ENCODE peak calls at places on chromosomes 11 and 22, in five cellular contexts. One of them, this sample, is unnamed.

GRCh38 chr11:34754171-34754823 is 133.4 kb downstream of the EHF start:
- DNase-seq in fibroblast of the aortic adventitia: peak; percentile 12
- DNase-seq in body of pancreas: no peak
- DNase-seq in A549: no peak
- DNase-seq in IMR-90: no peak
- DNase-seq in this sample: no peak

GRCh38 chr11:130145975-130146776 is 13.4 kb upstream of the ST14 start:
- DNase-seq in body of pancreas: peak; percentile 63
- DNase-seq in fibroblast of the aortic adventitia: no peak
- DNase-seq in A549: peak; percentile 54
- DNase-seq in IMR-90: no peak
- DNase-seq in this sample: no peak

GRCh38 chr11:28383471-28383870 is 275.3 kb downstream of the METTL15 start:
- DNase-seq in fibroblast of the aortic adventitia: peak; percentile 32
- DNase-seq in IMR-90: peak; percentile 62
- DNase-seq in A549: no peak
- DNase-seq in body of pancreas: no peak
- DNase-seq in this sample: no peak

GRCh38 chr11:65880844-65881421 is 1.3 kb downstream of the CTSW start:
- DNase-seq in IMR-90: no peak
- DNase-seq in body of pancreas: no peak
- DNase-seq in fibroblast of the aortic adventitia: no peak
- DNase-seq in A549: no peak
- DNase-seq in this sample: no peak

GRCh38 chr11:2527621-2528291 is 82.9 kb downstream of the KCNQ1 start:
- DNase-seq in IMR-90: no peak
- DNase-seq in body of pancreas: peak; percentile 10
- DNase-seq in A549: no peak
- DNase-seq in fibroblast of the aortic adventitia: no peak
- DNase-seq in this sample: no peak

GRCh38 chr11:74566386-74566960 is 25.9 kb upstream of the POLD3 start:
- DNase-seq in fibroblast of the aortic adventitia: no peak
- DNase-seq in A549: no peak
- DNase-seq in IMR-90: no peak
- DNase-seq in body of pancreas: peak; percentile 38
- DNase-seq in this sample: no peak

GRCh38 chr11:72589802-72590761 is 84.1 kb downstream of the PDE2A start:
- DNase-seq in fibroblast of the aortic adventitia: peak; percentile 16
- DNase-seq in body of pancreas: peak; percentile 57
- DNase-seq in A549: peak; percentile 73
- DNase-seq in IMR-90: no peak
- DNase-seq in this sample: no peak

GRCh38 chr11:73995247-73995646 is 12.6 kb upstream of the UCP2 start:
- DNase-seq in body of pancreas: no peak
- DNase-seq in fibroblast of the aortic adventitia: no peak
- DNase-seq in A549: no peak
- DNase-seq in IMR-90: peak; percentile 16
- DNase-seq in this sample: no peak

GRCh38 chr11:17579451-17579850 is 32.4 kb downstream of the OTOG start:
- DNase-seq in body of pancreas: no peak
- DNase-seq in IMR-90: no peak
- DNase-seq in A549: no peak
- DNase-seq in fibroblast of the aortic adventitia: no peak
- DNase-seq in this sample: no peak

GRCh38 chr11:1760351-1761109 is 3.2 kb downstream of the CTSD start:
- DNase-seq in A549: no peak
- DNase-seq in body of pancreas: peak; percentile 49
- DNase-seq in IMR-90: peak; percentile 52
- DNase-seq in fibroblast of the aortic adventitia: no peak
- DNase-seq in this sample: no peak

GRCh38 chr11:79042824-79043223 is 398.0 kb downstream of the TENM4 start:
- DNase-seq in IMR-90: no peak
- DNase-seq in fibroblast of the aortic adventitia: no peak
- DNase-seq in body of pancreas: no peak
- DNase-seq in A549: no peak
- DNase-seq in this sample: no peak

GRCh38 chr22:50287731-50288130 is 17.6 kb upstream of the MAPK11 start:
- DNase-seq in body of pancreas: no peak
- DNase-seq in IMR-90: no peak
- DNase-seq in A549: no peak
- DNase-seq in fibroblast of the aortic adventitia: no peak
- DNase-seq in this sample: no peak

GRCh38 chr11:3992964-3993363 is 101.6 kb upstream of the RRM1 start:
- DNase-seq in body of pancreas: no peak
- DNase-seq in fibroblast of the aortic adventitia: no peak
- DNase-seq in A549: no peak
- DNase-seq in IMR-90: no peak
- DNase-seq in this sample: no peak

GRCh38 chr11:72293391-72293790 is 49.4 kb upstream of the PHOX2A start:
- DNase-seq in body of pancreas: no peak
- DNase-seq in fibroblast of the aortic adventitia: no peak
- DNase-seq in IMR-90: no peak
- DNase-seq in A549: no peak
- DNase-seq in this sample: no peak

GRCh38 chr22:36221799-36222751 is 17.3 kb downstream of the APOL2 start:
- DNase-seq in IMR-90: no peak
- DNase-seq in body of pancreas: peak; percentile 49
- DNase-seq in A549: peak; percentile 39
- DNase-seq in fibroblast of the aortic adventitia: peak; percentile 68
- DNase-seq in this sample: no peak

GRCh38 chr11:61733120-61733978 is 19.1 kb upstream of the MYRF start:
- DNase-seq in IMR-90: peak; percentile 80
- DNase-seq in body of pancreas: peak; percentile 89
- DNase-seq in fibroblast of the aortic adventitia: peak; percentile 85
- DNase-seq in A549: peak; percentile 81
- DNase-seq in this sample: peak; percentile 59

GRCh38 chr11:72422414-72422813 is 11.9 kb downstream of the CLPB start:
- DNase-seq in body of pancreas: no peak
- DNase-seq in A549: no peak
- DNase-seq in IMR-90: no peak
- DNase-seq in fibroblast of the aortic adventitia: no peak
- DNase-seq in this sample: no peak

GRCh38 chr22:39234157-39234793 is 10.5 kb downstream of the PDGFB start:
- DNase-seq in body of pancreas: no peak
- DNase-seq in IMR-90: no peak
- DNase-seq in fibroblast of the aortic adventitia: no peak
- DNase-seq in A549: no peak
- DNase-seq in this sample: no peak

GRCh38 chr11:130369713-130370112 is 55.0 kb upstream of the ZBTB44 start:
- DNase-seq in fibroblast of the aortic adventitia: no peak
- DNase-seq in A549: no peak
- DNase-seq in body of pancreas: no peak
- DNase-seq in IMR-90: no peak
- DNase-seq in this sample: no peak

GRCh38 chr22:38051900-38052862 is 5.0 kb upstream of the PICK1 start:
- DNase-seq in IMR-90: peak; percentile 65
- DNase-seq in A549: peak; percentile 75
- DNase-seq in fibroblast of the aortic adventitia: peak; percentile 72
- DNase-seq in body of pancreas: peak; percentile 83
- DNase-seq in this sample: peak; percentile 44

GRCh38 chr11:69299572-69299971 is 5.6 kb downstream of the MYEOV start:
- DNase-seq in fibroblast of the aortic adventitia: no peak
- DNase-seq in A549: no peak
- DNase-seq in body of pancreas: peak; percentile 10
- DNase-seq in IMR-90: no peak
- DNase-seq in this sample: no peak

GRCh38 chr11:3001496-3001895 is 9.4 kb upstream of the NAP1L4 start:
- DNase-seq in A549: no peak
- DNase-seq in fibroblast of the aortic adventitia: no peak
- DNase-seq in body of pancreas: no peak
- DNase-seq in IMR-90: no peak
- DNase-seq in this sample: no peak

GRCh38 chr11:20608938-20609337 is 9.5 kb downstream of the SLC6A5 start:
- DNase-seq in IMR-90: no peak
- DNase-seq in fibroblast of the aortic adventitia: no peak
- DNase-seq in body of pancreas: no peak
- DNase-seq in A549: no peak
- DNase-seq in this sample: no peak

GRCh38 chr22:40680819-40681183 is 1.5 kb downstream of the MCHR1 start:
- DNase-seq in A549: no peak
- DNase-seq in body of pancreas: no peak
- DNase-seq in IMR-90: no peak
- DNase-seq in fibroblast of the aortic adventitia: no peak
- DNase-seq in this sample: no peak

GRCh38 chr11:72696866-72697428 is 22.7 kb upstream of the PDE2A start:
- DNase-seq in body of pancreas: no peak
- DNase-seq in IMR-90: no peak
- DNase-seq in fibroblast of the aortic adventitia: no peak
- DNase-seq in A549: no peak
- DNase-seq in this sample: no peak

GRCh38 chr11:93770160-93770559 is 13.9 kb upstream of the MED17 start:
- DNase-seq in fibroblast of the aortic adventitia: no peak
- DNase-seq in A549: no peak
- DNase-seq in body of pancreas: no peak
- DNase-seq in IMR-90: no peak
- DNase-seq in this sample: no peak

GRCh38 chr11:8310743-8311298 is 47.1 kb upstream of the LMO1 start:
- DNase-seq in body of pancreas: no peak
- DNase-seq in fibroblast of the aortic adventitia: no peak
- DNase-seq in A549: no peak
- DNase-seq in IMR-90: no peak
- DNase-seq in this sample: no peak

GRCh38 chr11:8307601-8308000 is 43.9 kb upstream of the LMO1 start:
- DNase-seq in body of pancreas: no peak
- DNase-seq in fibroblast of the aortic adventitia: no peak
- DNase-seq in IMR-90: no peak
- DNase-seq in A549: no peak
- DNase-seq in this sample: no peak

GRCh38 chr11:8311366-8311765 is 47.7 kb upstream of the LMO1 start:
- DNase-seq in IMR-90: no peak
- DNase-seq in fibroblast of the aortic adventitia: no peak
- DNase-seq in body of pancreas: no peak
- DNase-seq in A549: no peak
- DNase-seq in this sample: no peak

GRCh38 chr11:8309311-8309710 is 45.6 kb upstream of the LMO1 start:
- DNase-seq in A549: no peak
- DNase-seq in fibroblast of the aortic adventitia: no peak
- DNase-seq in body of pancreas: no peak
- DNase-seq in IMR-90: no peak
- DNase-seq in this sample: no peak

DNA sequence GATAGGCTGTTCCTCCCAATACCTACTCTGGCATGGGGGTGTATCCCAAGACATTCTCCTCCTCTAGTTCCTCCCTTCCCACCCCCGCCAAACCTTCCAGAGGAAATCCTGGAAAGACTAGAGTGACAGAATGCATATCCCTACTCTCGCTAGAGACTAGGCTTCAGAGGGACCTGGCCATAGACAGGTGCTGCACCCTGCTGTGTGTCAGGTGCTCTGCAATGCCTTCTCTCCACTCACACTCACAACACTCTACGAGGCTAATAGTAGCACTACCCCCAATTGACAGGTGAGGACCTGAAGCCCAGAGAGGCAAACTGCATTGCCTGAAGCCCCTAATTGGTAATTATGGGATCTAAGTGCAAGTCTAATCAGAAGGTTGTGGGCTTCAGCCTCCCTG is 46.2 kb upstream of the LMO1 start:
- DNase-seq in body of pancreas: peak; percentile 23
- DNase-seq in A549: peak; percentile 17
- DNase-seq in fibroblast of the aortic adventitia: no peak
- DNase-seq in IMR-90: no peak
- DNase-seq in this sample: no peak
- TF ChIP-seq CTCF in body of pancreas: peak; percentile 64
- TF ChIP-seq CTCF in A549: no peak
- TF ChIP-seq CTCF in fibroblast of the aortic adventitia: no peak
- TF ChIP-seq CTCF in IMR-90: no peak
- TF ChIP-seq CTCF in this sample: peak; percentile 69

DNA sequence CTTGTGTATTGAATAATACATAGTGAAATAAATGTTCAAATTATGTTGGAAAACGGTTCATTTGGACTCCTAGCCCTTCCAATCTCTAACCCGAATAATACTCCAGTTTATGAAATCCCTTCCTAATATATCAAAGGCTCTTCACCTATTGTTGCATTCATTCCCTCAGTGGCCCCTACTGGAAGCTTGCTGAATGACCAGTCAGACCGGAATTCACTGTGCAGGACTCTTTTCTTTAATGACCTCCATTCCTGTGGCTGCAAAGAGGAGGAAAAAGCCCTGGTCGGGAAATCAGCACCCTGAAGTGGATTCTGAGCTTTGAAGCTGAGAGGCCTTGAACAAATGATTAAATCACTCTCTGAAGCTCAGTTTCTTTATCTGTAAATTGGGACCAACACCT is 19.1 kb upstream of the RCN1 start:
- DNase-seq in A549: peak; percentile 41
- DNase-seq in fibroblast of the aortic adventitia: peak; percentile 68
- DNase-seq in IMR-90: peak; percentile 68
- DNase-seq in body of pancreas: no peak
- DNase-seq in this sample: no peak
- H3K4me3 ChIP-seq in A549: no peak overlapping the region
- H3K4me3 ChIP-seq in fibroblast of the aortic adventitia: no peak overlapping the region
- H3K4me3 ChIP-seq in IMR-90: no peak overlapping the region
- H3K4me3 ChIP-seq in body of pancreas: no peak overlapping the region
- H3K4me3 ChIP-seq in this sample: no peak overlapping the region

DNA sequence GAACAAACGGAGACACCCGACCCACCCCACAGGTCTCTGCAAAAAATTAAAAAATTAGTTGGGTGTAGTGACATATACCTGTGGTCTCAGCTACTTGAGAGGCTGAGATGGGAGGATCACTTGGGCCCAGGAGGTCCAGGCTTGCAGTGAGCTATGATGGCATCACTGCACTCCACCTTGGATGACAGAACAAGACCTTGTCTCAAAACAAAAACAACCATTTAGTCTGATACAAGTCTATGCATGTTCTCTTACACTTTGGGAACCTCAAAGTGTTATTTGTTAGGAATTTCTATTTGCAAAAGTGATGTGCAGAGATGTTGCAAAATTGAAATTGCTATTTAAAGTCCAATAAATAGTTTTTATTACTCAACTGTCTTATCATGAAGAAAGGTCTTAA is 14.3 kb downstream of the ATG13 start:
- DNase-seq in IMR-90: no peak
- DNase-seq in A549: no peak
- DNase-seq in fibroblast of the aortic adventitia: no peak
- DNase-seq in body of pancreas: no peak
- DNase-seq in this sample: no peak
- TF ChIP-seq CTCF in IMR-90: no peak
- TF ChIP-seq CTCF in A549: no peak
- TF ChIP-seq CTCF in fibroblast of the aortic adventitia: no peak
- TF ChIP-seq CTCF in body of pancreas: no peak
- TF ChIP-seq CTCF in this sample: no peak

GRCh38 chr22:19716041-19716828 is 1.9 kb downstream of the SEPTIN5 start:
- DNase-seq in IMR-90: no peak
- DNase-seq in A549: no peak
- DNase-seq in body of pancreas: no peak
- DNase-seq in fibroblast of the aortic adventitia: no peak
- DNase-seq in this sample: no peak

GRCh38 chr22:19715286-19715939 is 1.1 kb downstream of the SEPTIN5 start:
- DNase-seq in IMR-90: no peak
- DNase-seq in fibroblast of the aortic adventitia: no peak
- DNase-seq in A549: no peak
- DNase-seq in body of pancreas: no peak
- DNase-seq in this sample: no peak

GRCh38 chr22:19713228-19713627 is 1.1 kb upstream of the SEPTIN5 start:
- DNase-seq in body of pancreas: no peak
- DNase-seq in fibroblast of the aortic adventitia: no peak
- DNase-seq in IMR-90: no peak
- DNase-seq in A549: no peak
- DNase-seq in this sample: no peak

GRCh38 chr22:19713650-19714319 is 518 bp upstream of the SEPTIN5 start:
- DNase-seq in body of pancreas: no peak
- DNase-seq in fibroblast of the aortic adventitia: no peak
- DNase-seq in IMR-90: no peak
- DNase-seq in A549: no peak
- DNase-seq in this sample: no peak

GRCh38 chr22:19714320-19715252 is at the start of gene SEPTIN5:
- DNase-seq in IMR-90: no peak
- DNase-seq in A549: no peak
- DNase-seq in body of pancreas: no peak
- DNase-seq in fibroblast of the aortic adventitia: no peak
- DNase-seq in this sample: no peak
- H3K4me3 ChIP-seq in IMR-90: peak within 1 kb of the TSS; percentile 85
- H3K4me3 ChIP-seq in A549: peak within 1 kb of the TSS; percentile 63
- H3K4me3 ChIP-seq in body of pancreas: peak within 1 kb of the TSS; percentile 45
- H3K4me3 ChIP-seq in fibroblast of the aortic adventitia: peak within 1 kb of the TSS; percentile 66
- H3K4me3 ChIP-seq in this sample: peak within 1 kb of the TSS; percentile 72